ENCODE peak calls at places on chromosomes 4 and X, in six cellular contexts. One of them, this sample, is unnamed.

GRCh38 chrX:120250522-120251271 is at the start of gene ZBTB33:
- DNase-seq in naive thymus-derived CD4-positive, alpha-beta T cell: peak; percentile 85
- DNase-seq in heart right ventricle: peak; percentile 90
- DNase-seq in mucosa of descending colon: peak; percentile 90
- DNase-seq in HAP-1: peak; percentile 97
- DNase-seq in mammary epithelial cell: peak; percentile 91
- DNase-seq in this sample: peak; percentile 71

GRCh38 chr4:100168521-100168920 is 21.7 kb downstream of the DDIT4L start:
- DNase-seq in naive thymus-derived CD4-positive, alpha-beta T cell: no peak
- DNase-seq in heart right ventricle: no peak
- DNase-seq in HAP-1: no peak
- DNase-seq in mucosa of descending colon: no peak
- DNase-seq in mammary epithelial cell: no peak
- DNase-seq in this sample: no peak

GRCh38 chr4:178976861-178977260 is 1534.6 kb upstream of the AGA start:
- DNase-seq in naive thymus-derived CD4-positive, alpha-beta T cell: no peak
- DNase-seq in mucosa of descending colon: no peak
- DNase-seq in mammary epithelial cell: no peak
- DNase-seq in HAP-1: no peak
- DNase-seq in heart right ventricle: no peak
- DNase-seq in this sample: no peak

GRCh38 chrX:64230123-64230970 is at the start of gene ASB12:
- DNase-seq in heart right ventricle: no peak
- DNase-seq in mammary epithelial cell: no peak
- DNase-seq in mucosa of descending colon: no peak
- DNase-seq in HAP-1: no peak
- DNase-seq in naive thymus-derived CD4-positive, alpha-beta T cell: no peak
- DNase-seq in this sample: no peak

GRCh38 chrX:13198762-13199064 is 121.1 kb downstream of the ATXN3L start:
- DNase-seq in naive thymus-derived CD4-positive, alpha-beta T cell: no peak
- DNase-seq in mucosa of descending colon: no peak
- DNase-seq in HAP-1: no peak
- DNase-seq in heart right ventricle: no peak
- DNase-seq in mammary epithelial cell: no peak
- DNase-seq in this sample: no peak

GRCh38 chr4:120000591-120001296 is 65.9 kb downstream of the MAD2L1 start:
- DNase-seq in heart right ventricle: no peak
- DNase-seq in mucosa of descending colon: no peak
- DNase-seq in naive thymus-derived CD4-positive, alpha-beta T cell: no peak
- DNase-seq in mammary epithelial cell: no peak
- DNase-seq in HAP-1: no peak
- DNase-seq in this sample: no peak

GRCh38 chr4:629636-629915 is 4.2 kb downstream of the PDE6B start:
- DNase-seq in mucosa of descending colon: no peak
- DNase-seq in naive thymus-derived CD4-positive, alpha-beta T cell: no peak
- DNase-seq in HAP-1: no peak
- DNase-seq in mammary epithelial cell: no peak
- DNase-seq in heart right ventricle: no peak
- DNase-seq in this sample: no peak

GRCh38 chr4:16026155-16026761 is 57.6 kb downstream of the PROM1 start:
- DNase-seq in mammary epithelial cell: peak; percentile 32
- DNase-seq in naive thymus-derived CD4-positive, alpha-beta T cell: peak; percentile 56
- DNase-seq in heart right ventricle: no peak
- DNase-seq in HAP-1: peak; percentile 49
- DNase-seq in mucosa of descending colon: peak; percentile 75
- DNase-seq in this sample: no peak

GRCh38 chrX:40908857-40909475 is 173.6 kb upstream of the MED14 start:
- DNase-seq in naive thymus-derived CD4-positive, alpha-beta T cell: no peak
- DNase-seq in mammary epithelial cell: peak; percentile 53
- DNase-seq in heart right ventricle: no peak
- DNase-seq in mucosa of descending colon: no peak
- DNase-seq in HAP-1: no peak
- DNase-seq in this sample: no peak

GRCh38 chr4:57043304-57044251 is 64.9 kb downstream of the POLR2B start:
- DNase-seq in naive thymus-derived CD4-positive, alpha-beta T cell: no peak
- DNase-seq in heart right ventricle: no peak
- DNase-seq in mucosa of descending colon: no peak
- DNase-seq in mammary epithelial cell: no peak
- DNase-seq in HAP-1: no peak
- DNase-seq in this sample: no peak

GRCh38 chrX:154748712-154749339 is 2.1 kb downstream of the GAB3 start:
- DNase-seq in heart right ventricle: no peak
- DNase-seq in mammary epithelial cell: peak; percentile 45
- DNase-seq in mucosa of descending colon: peak; percentile 56
- DNase-seq in HAP-1: peak; percentile 44
- DNase-seq in naive thymus-derived CD4-positive, alpha-beta T cell: peak; percentile 69
- DNase-seq in this sample: no peak

GRCh38 chr4:11782859-11783258 is 354.2 kb upstream of the HS3ST1 start:
- DNase-seq in HAP-1: no peak
- DNase-seq in naive thymus-derived CD4-positive, alpha-beta T cell: no peak
- DNase-seq in mammary epithelial cell: no peak
- DNase-seq in heart right ventricle: no peak
- DNase-seq in mucosa of descending colon: no peak
- DNase-seq in this sample: no peak

GRCh38 chr4:77002721-77003120 is 53.2 kb downstream of the SEPTIN11 start:
- DNase-seq in mammary epithelial cell: no peak
- DNase-seq in HAP-1: no peak
- DNase-seq in mucosa of descending colon: no peak
- DNase-seq in naive thymus-derived CD4-positive, alpha-beta T cell: no peak
- DNase-seq in heart right ventricle: no peak
- DNase-seq in this sample: no peak

GRCh38 chr4:88195666-88196365 is 37.4 kb upstream of the ABCG2 start:
- DNase-seq in naive thymus-derived CD4-positive, alpha-beta T cell: no peak
- DNase-seq in heart right ventricle: no peak
- DNase-seq in mammary epithelial cell: no peak
- DNase-seq in HAP-1: no peak
- DNase-seq in mucosa of descending colon: peak; percentile 68
- DNase-seq in this sample: no peak

GRCh38 chr4:116118216-116118615 is 967.2 kb downstream of the TRAM1L1 start:
- DNase-seq in mammary epithelial cell: no peak
- DNase-seq in naive thymus-derived CD4-positive, alpha-beta T cell: no peak
- DNase-seq in mucosa of descending colon: no peak
- DNase-seq in HAP-1: no peak
- DNase-seq in heart right ventricle: no peak
- DNase-seq in this sample: no peak

GRCh38 chr4:41590591-41590990 is 52.6 kb downstream of the LIMCH1 start:
- DNase-seq in mucosa of descending colon: no peak
- DNase-seq in HAP-1: no peak
- DNase-seq in naive thymus-derived CD4-positive, alpha-beta T cell: no peak
- DNase-seq in mammary epithelial cell: peak; percentile 35
- DNase-seq in heart right ventricle: no peak
- DNase-seq in this sample: no peak

GRCh38 chr4:101288365-101289145 is 58.8 kb downstream of the PPP3CA start:
- DNase-seq in HAP-1: no peak
- DNase-seq in heart right ventricle: no peak
- DNase-seq in mucosa of descending colon: no peak
- DNase-seq in mammary epithelial cell: no peak
- DNase-seq in naive thymus-derived CD4-positive, alpha-beta T cell: no peak
- DNase-seq in this sample: no peak

GRCh38 chrX:24148535-24149345 is 789 bp upstream of the ZFX start:
- DNase-seq in naive thymus-derived CD4-positive, alpha-beta T cell: peak; percentile 56
- DNase-seq in HAP-1: peak; percentile 45
- DNase-seq in mucosa of descending colon: no peak
- DNase-seq in mammary epithelial cell: no peak
- DNase-seq in heart right ventricle: no peak
- DNase-seq in this sample: no peak

GRCh38 chr4:122617597-122618593 is 3.0 kb downstream of the IL21 start:
- DNase-seq in mammary epithelial cell: no peak
- DNase-seq in naive thymus-derived CD4-positive, alpha-beta T cell: no peak
- DNase-seq in mucosa of descending colon: no peak
- DNase-seq in HAP-1: no peak
- DNase-seq in heart right ventricle: no peak
- DNase-seq in this sample: no peak

GRCh38 chr4:139278956-139279722 is 886 bp downstream of the MGARP start:
- DNase-seq in heart right ventricle: no peak
- DNase-seq in mammary epithelial cell: no peak
- DNase-seq in mucosa of descending colon: no peak
- DNase-seq in HAP-1: no peak
- DNase-seq in naive thymus-derived CD4-positive, alpha-beta T cell: no peak
- DNase-seq in this sample: no peak

GRCh38 chr4:865572-865971 is 39.6 kb upstream of the CPLX1 start:
- DNase-seq in HAP-1: no peak
- DNase-seq in heart right ventricle: no peak
- DNase-seq in mammary epithelial cell: no peak
- DNase-seq in naive thymus-derived CD4-positive, alpha-beta T cell: no peak
- DNase-seq in mucosa of descending colon: no peak
- DNase-seq in this sample: no peak

GRCh38 chrX:73850124-73851013 is 287.4 kb downstream of the CHIC1 start:
- DNase-seq in mammary epithelial cell: peak; percentile 35
- DNase-seq in mucosa of descending colon: peak; percentile 31
- DNase-seq in heart right ventricle: no peak
- DNase-seq in naive thymus-derived CD4-positive, alpha-beta T cell: peak; percentile 12
- DNase-seq in HAP-1: peak; percentile 31
- DNase-seq in this sample: no peak

GRCh38 chrX:72142094-72142843 is 10.6 kb upstream of the RTL5 start:
- DNase-seq in heart right ventricle: no peak
- DNase-seq in mammary epithelial cell: no peak
- DNase-seq in naive thymus-derived CD4-positive, alpha-beta T cell: no peak
- DNase-seq in HAP-1: no peak
- DNase-seq in mucosa of descending colon: no peak
- DNase-seq in this sample: no peak

GRCh38 chrX:153953342-153953830 is 8.9 kb upstream of the RENBP start:
- DNase-seq in naive thymus-derived CD4-positive, alpha-beta T cell: peak; percentile 78
- DNase-seq in heart right ventricle: peak; percentile 68
- DNase-seq in mucosa of descending colon: peak; percentile 75
- DNase-seq in mammary epithelial cell: peak; percentile 34
- DNase-seq in HAP-1: peak; percentile 53
- DNase-seq in this sample: no peak

GRCh38 chr4:99645036-99645435 is 12.6 kb downstream of the C4orf54 start:
- DNase-seq in heart right ventricle: no peak
- DNase-seq in naive thymus-derived CD4-positive, alpha-beta T cell: no peak
- DNase-seq in mucosa of descending colon: no peak
- DNase-seq in mammary epithelial cell: no peak
- DNase-seq in HAP-1: peak; percentile 58
- DNase-seq in this sample: peak; percentile 64

GRCh38 chr4:151524610-151525009 is 115.6 kb downstream of the FHIP1A start:
- DNase-seq in naive thymus-derived CD4-positive, alpha-beta T cell: peak; percentile 3
- DNase-seq in heart right ventricle: no peak
- DNase-seq in mammary epithelial cell: peak; percentile 81
- DNase-seq in mucosa of descending colon: no peak
- DNase-seq in HAP-1: no peak
- DNase-seq in this sample: no peak

GRCh38 chrX:136192839-136193414 is 45.6 kb downstream of the FHL1 start:
- DNase-seq in mammary epithelial cell: no peak
- DNase-seq in HAP-1: no peak
- DNase-seq in heart right ventricle: no peak
- DNase-seq in mucosa of descending colon: no peak
- DNase-seq in naive thymus-derived CD4-positive, alpha-beta T cell: no peak
- DNase-seq in this sample: no peak

GRCh38 chr4:89558147-89558546 is 250.5 kb upstream of the GPRIN3 start:
- DNase-seq in naive thymus-derived CD4-positive, alpha-beta T cell: no peak
- DNase-seq in HAP-1: peak; percentile 69
- DNase-seq in mucosa of descending colon: no peak
- DNase-seq in heart right ventricle: no peak
- DNase-seq in mammary epithelial cell: peak; percentile 6
- DNase-seq in this sample: no peak

GRCh38 chr4:11073621-11074051 is 355.1 kb downstream of the HS3ST1 start:
- DNase-seq in naive thymus-derived CD4-positive, alpha-beta T cell: no peak
- DNase-seq in HAP-1: no peak
- DNase-seq in heart right ventricle: peak; percentile 43
- DNase-seq in mammary epithelial cell: no peak
- DNase-seq in mucosa of descending colon: peak; percentile 34
- DNase-seq in this sample: no peak

GRCh38 chr4:94934201-94934600 is 176.4 kb downstream of the BMPR1B start:
- DNase-seq in HAP-1: no peak
- DNase-seq in heart right ventricle: no peak
- DNase-seq in mucosa of descending colon: no peak
- DNase-seq in mammary epithelial cell: peak; percentile 23
- DNase-seq in naive thymus-derived CD4-positive, alpha-beta T cell: no peak
- DNase-seq in this sample: no peak
- H3K4me1 ChIP-seq in HAP-1: peaks cover 17% of the 10 kb centered on the region
- H3K4me1 ChIP-seq in heart right ventricle: no peaks in the 10 kb centered on the region
- H3K4me1 ChIP-seq in mucosa of descending colon: no peaks in the 10 kb centered on the region
- H3K4me1 ChIP-seq in mammary epithelial cell: peaks cover 17% of the 10 kb centered on the region
- H3K4me1 ChIP-seq in naive thymus-derived CD4-positive, alpha-beta T cell: no peaks in the 10 kb centered on the region
- H3K4me1 ChIP-seq in this sample: no peaks in the 10 kb centered on the region

GRCh38 chr4:7698586-7698985 is 241.1 kb downstream of the AFAP1 start:
- DNase-seq in mucosa of descending colon: no peak
- DNase-seq in naive thymus-derived CD4-positive, alpha-beta T cell: no peak
- DNase-seq in heart right ventricle: no peak
- DNase-seq in mammary epithelial cell: peak; percentile 26
- DNase-seq in HAP-1: no peak
- DNase-seq in this sample: no peak
- H3K4me1 ChIP-seq in mucosa of descending colon: no peaks in the 10 kb centered on the region
- H3K4me1 ChIP-seq in naive thymus-derived CD4-positive, alpha-beta T cell: no peaks in the 10 kb centered on the region
- H3K4me1 ChIP-seq in heart right ventricle: peaks cover 19% of the 10 kb centered on the region
- H3K4me1 ChIP-seq in mammary epithelial cell: peaks cover 35% of the 10 kb centered on the region
- H3K4me1 ChIP-seq in HAP-1: no peaks in the 10 kb centered on the region
- H3K4me1 ChIP-seq in this sample: no peaks in the 10 kb centered on the region

GRCh38 chrX:2698604-2699003 is 7.5 kb downstream of the CD99 start:
- DNase-seq in HAP-1: no peak
- DNase-seq in naive thymus-derived CD4-positive, alpha-beta T cell: no peak
- DNase-seq in heart right ventricle: no peak
- DNase-seq in mucosa of descending colon: no peak
- DNase-seq in mammary epithelial cell: no peak
- DNase-seq in this sample: no peak
- H3K4me1 ChIP-seq in HAP-1: peaks cover 16% of the 10 kb centered on the region
- H3K4me1 ChIP-seq in naive thymus-derived CD4-positive, alpha-beta T cell: peaks cover 58% of the 10 kb centered on the region
- H3K4me1 ChIP-seq in heart right ventricle: peaks cover 97% of the 10 kb centered on the region
- H3K4me1 ChIP-seq in mucosa of descending colon: peaks cover 27% of the 10 kb centered on the region
- H3K4me1 ChIP-seq in mammary epithelial cell: peaks cover 20% of the 10 kb centered on the region
- H3K4me1 ChIP-seq in this sample: peaks cover 1% of the 10 kb centered on the region

GRCh38 chr4:138225477-138225876 is 16.7 kb downstream of the SLC7A11 start:
- DNase-seq in heart right ventricle: no peak
- DNase-seq in HAP-1: no peak
- DNase-seq in mucosa of descending colon: no peak
- DNase-seq in naive thymus-derived CD4-positive, alpha-beta T cell: no peak
- DNase-seq in mammary epithelial cell: no peak
- DNase-seq in this sample: no peak

GRCh38 chr4:138230048-138230447 is 12.1 kb downstream of the SLC7A11 start:
- DNase-seq in mucosa of descending colon: no peak
- DNase-seq in naive thymus-derived CD4-positive, alpha-beta T cell: no peak
- DNase-seq in heart right ventricle: no peak
- DNase-seq in HAP-1: no peak
- DNase-seq in mammary epithelial cell: no peak
- DNase-seq in this sample: no peak

GRCh38 chr4:138224614-138225013 is 17.5 kb downstream of the SLC7A11 start:
- DNase-seq in naive thymus-derived CD4-positive, alpha-beta T cell: no peak
- DNase-seq in mucosa of descending colon: no peak
- DNase-seq in mammary epithelial cell: no peak
- DNase-seq in HAP-1: no peak
- DNase-seq in heart right ventricle: no peak
- DNase-seq in this sample: no peak

GRCh38 chr4:138223191-138223910 is 18.8 kb downstream of the SLC7A11 start:
- DNase-seq in heart right ventricle: no peak
- DNase-seq in mucosa of descending colon: no peak
- DNase-seq in naive thymus-derived CD4-positive, alpha-beta T cell: no peak
- DNase-seq in mammary epithelial cell: no peak
- DNase-seq in HAP-1: peak; percentile 99
- DNase-seq in this sample: peak; percentile 25

DNA sequence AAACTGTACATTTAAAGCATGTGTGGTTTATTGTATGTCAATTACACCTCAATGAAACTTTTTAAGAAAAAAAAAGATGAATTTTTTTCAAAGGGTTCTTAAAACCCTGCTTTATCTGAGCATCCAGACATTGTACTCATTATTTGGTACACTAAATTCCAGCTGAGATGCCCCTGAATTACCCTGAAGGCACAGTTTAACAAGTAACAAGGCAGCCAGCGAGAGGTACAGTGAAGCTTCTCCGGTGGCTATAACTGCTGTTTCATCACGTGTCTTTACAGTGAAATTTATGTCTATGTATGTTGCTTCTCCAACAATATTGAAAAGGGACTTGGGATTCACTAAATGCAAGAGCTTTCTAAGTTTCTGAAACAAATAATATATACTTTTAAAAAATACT is 15.8 kb downstream of the SLC7A11 start:
- DNase-seq in naive thymus-derived CD4-positive, alpha-beta T cell: no peak
- DNase-seq in mammary epithelial cell: no peak
- DNase-seq in mucosa of descending colon: no peak
- DNase-seq in HAP-1: no peak
- DNase-seq in heart right ventricle: no peak
- DNase-seq in this sample: no peak
- H3K4me1 ChIP-seq in naive thymus-derived CD4-positive, alpha-beta T cell: no peaks in the 10 kb centered on the region
- H3K4me1 ChIP-seq in mammary epithelial cell: peaks cover 6% of the 10 kb centered on the region
- H3K4me1 ChIP-seq in mucosa of descending colon: no peaks in the 10 kb centered on the region
- H3K4me1 ChIP-seq in HAP-1: peaks cover 59% of the 10 kb centered on the region
- H3K4me1 ChIP-seq in heart right ventricle: peaks cover 12% of the 10 kb centered on the region
- H3K4me1 ChIP-seq in this sample: peaks cover 2% of the 10 kb centered on the region

This sample was measured in iPS DF 6.9.